ENCODE peak calls at places on chromosomes 4 and X, in seven cellular contexts. One of them, this sample, is unnamed.

GRCh38 chr4:36402008-36402758 is 120.8 kb downstream of the DTHD1 start:
- DNase-seq in IMR-90: no peak
- DNase-seq in tibial nerve: no peak
- DNase-seq in brain microvascular endothelial cell: no peak
- DNase-seq in Jurkat, Clone E6-1: no peak
- DNase-seq in lower lobe of right lung: no peak
- DNase-seq in AG09309: no peak
- DNase-seq in this sample: no peak

GRCh38 chr4:150206265-150206664 is 128.0 kb downstream of the DCLK2 start:
- DNase-seq in IMR-90: no peak
- DNase-seq in tibial nerve: no peak
- DNase-seq in brain microvascular endothelial cell: no peak
- DNase-seq in Jurkat, Clone E6-1: no peak
- DNase-seq in lower lobe of right lung: no peak
- DNase-seq in AG09309: no peak
- DNase-seq in this sample: no peak

GRCh38 chr4:8324640-8325239 is 55.2 kb downstream of the HTRA3 start:
- DNase-seq in IMR-90: peak; percentile 25
- DNase-seq in tibial nerve: no peak
- DNase-seq in brain microvascular endothelial cell: no peak
- DNase-seq in Jurkat, Clone E6-1: no peak
- DNase-seq in lower lobe of right lung: peak; percentile 11
- DNase-seq in AG09309: peak; percentile 21
- DNase-seq in this sample: no peak

GRCh38 chr4:108291137-108291536 is 122.4 kb upstream of the LEF1 start:
- DNase-seq in IMR-90: no peak
- DNase-seq in tibial nerve: no peak
- DNase-seq in brain microvascular endothelial cell: no peak
- DNase-seq in Jurkat, Clone E6-1: no peak
- DNase-seq in lower lobe of right lung: no peak
- DNase-seq in AG09309: no peak
- DNase-seq in this sample: no peak

GRCh38 chr4:22466582-22466981 is 49.3 kb downstream of the ADGRA3 start:
- DNase-seq in IMR-90: no peak
- DNase-seq in tibial nerve: no peak
- DNase-seq in brain microvascular endothelial cell: no peak
- DNase-seq in Jurkat, Clone E6-1: no peak
- DNase-seq in lower lobe of right lung: no peak
- DNase-seq in AG09309: no peak
- DNase-seq in this sample: no peak

GRCh38 chrX:19869195-19869594 is 18.2 kb downstream of the SH3KBP1 start:
- DNase-seq in IMR-90: no peak
- DNase-seq in tibial nerve: no peak
- DNase-seq in brain microvascular endothelial cell: no peak
- DNase-seq in Jurkat, Clone E6-1: no peak
- DNase-seq in lower lobe of right lung: no peak
- DNase-seq in AG09309: no peak
- DNase-seq in this sample: no peak

GRCh38 chrX:112759512-112759911 is 79.8 kb upstream of the LHFPL1 start:
- DNase-seq in IMR-90: no peak
- DNase-seq in tibial nerve: no peak
- DNase-seq in brain microvascular endothelial cell: no peak
- DNase-seq in Jurkat, Clone E6-1: no peak
- DNase-seq in lower lobe of right lung: no peak
- DNase-seq in AG09309: no peak
- DNase-seq in this sample: no peak

GRCh38 chrX:47608130-47608810 is 11.4 kb downstream of the SYN1 start:
- DNase-seq in IMR-90: no peak
- DNase-seq in tibial nerve: no peak
- DNase-seq in brain microvascular endothelial cell: no peak
- DNase-seq in Jurkat, Clone E6-1: no peak
- DNase-seq in lower lobe of right lung: no peak
- DNase-seq in AG09309: no peak
- DNase-seq in this sample: no peak

GRCh38 chrX:42273387-42273786 is 350.0 kb upstream of the CASK start:
- DNase-seq in IMR-90: no peak
- DNase-seq in tibial nerve: no peak
- DNase-seq in brain microvascular endothelial cell: no peak
- DNase-seq in Jurkat, Clone E6-1: no peak
- DNase-seq in lower lobe of right lung: no peak
- DNase-seq in AG09309: no peak
- DNase-seq in this sample: no peak

GRCh38 chrX:7926501-7926900 is 712 bp downstream of the PNPLA4 start:
- DNase-seq in IMR-90: peak; percentile 0
- DNase-seq in tibial nerve: no peak
- DNase-seq in brain microvascular endothelial cell: no peak
- DNase-seq in Jurkat, Clone E6-1: no peak
- DNase-seq in lower lobe of right lung: no peak
- DNase-seq in AG09309: no peak
- DNase-seq in this sample: no peak
- H3K4me3 ChIP-seq in IMR-90: peak overlapping the region; percentile 81
- H3K4me3 ChIP-seq in tibial nerve: peak overlapping the region; percentile 66
- H3K4me3 ChIP-seq in brain microvascular endothelial cell: peak overlapping the region; percentile 68
- H3K4me3 ChIP-seq in Jurkat, Clone E6-1: no peak overlapping the region
- H3K4me3 ChIP-seq in lower lobe of right lung: peak overlapping the region; percentile 59
- H3K4me3 ChIP-seq in AG09309: peak overlapping the region; percentile 70
- H3K4me3 ChIP-seq in this sample: peak overlapping the region; percentile 59

GRCh38 chrX:3788494-3789233 is 75.2 kb upstream of the PRKX start:
- DNase-seq in IMR-90: no peak
- DNase-seq in tibial nerve: no peak
- DNase-seq in brain microvascular endothelial cell: no peak
- DNase-seq in Jurkat, Clone E6-1: no peak
- DNase-seq in lower lobe of right lung: no peak
- DNase-seq in AG09309: no peak
- DNase-seq in this sample: no peak
- H3K4me3 ChIP-seq in IMR-90: no peak overlapping the region
- H3K4me3 ChIP-seq in tibial nerve: no peak overlapping the region
- H3K4me3 ChIP-seq in brain microvascular endothelial cell: no peak overlapping the region
- H3K4me3 ChIP-seq in Jurkat, Clone E6-1: no peak overlapping the region
- H3K4me3 ChIP-seq in lower lobe of right lung: no peak overlapping the region
- H3K4me3 ChIP-seq in AG09309: no peak overlapping the region
- H3K4me3 ChIP-seq in this sample: no peak overlapping the region

DNA sequence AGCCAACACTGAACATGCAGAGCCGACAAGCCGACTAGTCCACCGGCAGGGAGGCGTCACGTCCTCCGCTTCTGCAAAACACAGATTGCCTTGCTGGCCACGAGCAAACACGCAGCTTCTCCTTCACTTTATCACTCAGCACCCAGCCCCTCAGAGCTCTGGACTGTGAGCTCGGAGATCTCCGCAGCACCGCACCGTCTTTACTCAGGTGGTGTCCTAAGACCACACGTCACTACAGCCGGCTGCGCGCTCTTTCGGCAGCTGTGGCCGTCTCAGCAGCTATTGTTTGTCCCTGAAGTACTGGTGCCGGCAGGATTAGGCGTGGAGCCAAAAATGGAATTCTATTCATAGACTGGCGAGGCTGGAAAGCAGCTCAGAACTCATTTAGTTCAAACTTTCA is 72.0 kb downstream of the FAT1 start:
- DNase-seq in IMR-90: no peak
- DNase-seq in tibial nerve: peak; percentile 40
- DNase-seq in brain microvascular endothelial cell: peak; percentile 72
- DNase-seq in Jurkat, Clone E6-1: no peak
- DNase-seq in lower lobe of right lung: no peak
- DNase-seq in AG09309: no peak
- DNase-seq in this sample: no peak
- H3K4me3 ChIP-seq in IMR-90: no peak overlapping the region
- H3K4me3 ChIP-seq in tibial nerve: no peak overlapping the region
- H3K4me3 ChIP-seq in brain microvascular endothelial cell: peak overlapping the region; percentile 36
- H3K4me3 ChIP-seq in Jurkat, Clone E6-1: no peak overlapping the region
- H3K4me3 ChIP-seq in lower lobe of right lung: peak overlapping the region; percentile 25
- H3K4me3 ChIP-seq in AG09309: no peak overlapping the region
- H3K4me3 ChIP-seq in this sample: no peak overlapping the region

GRCh38 chrX:17860179-17860780 is 818 bp downstream of the RAI2 start:
- DNase-seq in IMR-90: no peak
- DNase-seq in tibial nerve: no peak
- DNase-seq in brain microvascular endothelial cell: no peak
- DNase-seq in Jurkat, Clone E6-1: no peak
- DNase-seq in lower lobe of right lung: no peak
- DNase-seq in AG09309: no peak
- DNase-seq in this sample: peak; percentile 0

GRCh38 chrX:17854521-17854920 is 6.6 kb downstream of the RAI2 start:
- DNase-seq in IMR-90: no peak
- DNase-seq in tibial nerve: no peak
- DNase-seq in brain microvascular endothelial cell: no peak
- DNase-seq in Jurkat, Clone E6-1: no peak
- DNase-seq in lower lobe of right lung: no peak
- DNase-seq in AG09309: no peak
- DNase-seq in this sample: no peak

GRCh38 chrX:17860811-17861495 is at the start of gene RAI2:
- DNase-seq in IMR-90: no peak
- DNase-seq in tibial nerve: no peak
- DNase-seq in brain microvascular endothelial cell: no peak
- DNase-seq in Jurkat, Clone E6-1: no peak
- DNase-seq in lower lobe of right lung: peak; percentile 55
- DNase-seq in AG09309: no peak
- DNase-seq in this sample: no peak

GRCh38 chrX:17861496-17862011 is 456 bp upstream of the RAI2 start:
- DNase-seq in IMR-90: no peak
- DNase-seq in tibial nerve: no peak
- DNase-seq in brain microvascular endothelial cell: no peak
- DNase-seq in Jurkat, Clone E6-1: no peak
- DNase-seq in lower lobe of right lung: no peak
- DNase-seq in AG09309: no peak
- DNase-seq in this sample: no peak

DNA sequence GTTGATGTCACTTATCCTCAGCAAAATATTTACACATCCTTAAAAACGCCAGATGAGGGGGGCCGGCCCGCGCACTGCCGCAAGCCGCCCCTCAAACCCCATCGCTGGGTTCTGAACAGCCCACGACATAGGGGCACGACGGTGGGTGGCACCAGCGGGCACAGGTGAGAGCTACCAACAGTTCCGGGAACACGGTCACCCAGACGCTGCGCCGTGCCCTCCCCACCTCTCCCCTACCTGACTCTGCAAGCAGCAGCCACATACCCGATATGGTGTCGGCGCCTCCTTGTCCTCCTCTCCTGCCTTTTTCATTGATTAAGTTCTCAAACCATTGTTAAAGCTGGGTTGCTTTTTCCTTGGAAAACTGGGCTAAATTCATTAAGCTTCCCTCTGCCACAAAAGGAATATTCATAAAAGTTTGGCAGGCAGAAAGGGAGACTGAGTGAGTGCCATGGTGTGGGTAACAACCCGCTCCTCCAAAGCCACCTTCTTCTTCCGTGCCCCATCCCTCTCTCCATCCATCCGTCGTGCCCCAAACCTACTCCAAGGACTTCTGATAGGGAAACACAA is 1.4 kb downstream of the RAI2 start:
- DNase-seq in IMR-90: no peak
- DNase-seq in tibial nerve: no peak
- DNase-seq in brain microvascular endothelial cell: no peak
- DNase-seq in Jurkat, Clone E6-1: no peak
- DNase-seq in lower lobe of right lung: peak; percentile 58
- DNase-seq in AG09309: no peak
- DNase-seq in this sample: no peak
- H3K4me3 ChIP-seq in IMR-90: no peak overlapping the region
- H3K4me3 ChIP-seq in tibial nerve: peak overlapping the region; percentile 35
- H3K4me3 ChIP-seq in brain microvascular endothelial cell: no peak overlapping the region
- H3K4me3 ChIP-seq in Jurkat, Clone E6-1: no peak overlapping the region
- H3K4me3 ChIP-seq in lower lobe of right lung: peak overlapping the region; percentile 65
- H3K4me3 ChIP-seq in AG09309: no peak overlapping the region
- H3K4me3 ChIP-seq in this sample: no peak overlapping the region

GRCh38 chr4:142367326-142368188 is 478.5 kb downstream of the INPP4B start:
- DNase-seq in IMR-90: no peak
- DNase-seq in tibial nerve: no peak
- DNase-seq in brain microvascular endothelial cell: no peak
- DNase-seq in Jurkat, Clone E6-1: no peak
- DNase-seq in lower lobe of right lung: no peak
- DNase-seq in AG09309: no peak
- DNase-seq in this sample: no peak
- H3K4me3 ChIP-seq in IMR-90: no peak overlapping the region
- H3K4me3 ChIP-seq in tibial nerve: no peak overlapping the region
- H3K4me3 ChIP-seq in brain microvascular endothelial cell: no peak overlapping the region
- H3K4me3 ChIP-seq in Jurkat, Clone E6-1: no peak overlapping the region
- H3K4me3 ChIP-seq in lower lobe of right lung: no peak overlapping the region
- H3K4me3 ChIP-seq in AG09309: no peak overlapping the region
- H3K4me3 ChIP-seq in this sample: no peak overlapping the region

GRCh38 chr4:123651536-123652175 is 255.1 kb downstream of the SPRY1 start:
- DNase-seq in IMR-90: no peak
- DNase-seq in tibial nerve: no peak
- DNase-seq in brain microvascular endothelial cell: no peak
- DNase-seq in Jurkat, Clone E6-1: no peak
- DNase-seq in lower lobe of right lung: no peak
- DNase-seq in AG09309: no peak
- DNase-seq in this sample: peak; percentile 55

GRCh38 chr4:123649248-123649643 is 252.7 kb downstream of the SPRY1 start:
- DNase-seq in IMR-90: no peak
- DNase-seq in tibial nerve: no peak
- DNase-seq in brain microvascular endothelial cell: no peak
- DNase-seq in Jurkat, Clone E6-1: no peak
- DNase-seq in lower lobe of right lung: no peak
- DNase-seq in AG09309: no peak
- DNase-seq in this sample: no peak

GRCh38 chr4:123652501-123652900 is 255.9 kb downstream of the SPRY1 start:
- DNase-seq in IMR-90: peak; percentile 24
- DNase-seq in tibial nerve: no peak
- DNase-seq in brain microvascular endothelial cell: no peak
- DNase-seq in Jurkat, Clone E6-1: no peak
- DNase-seq in lower lobe of right lung: no peak
- DNase-seq in AG09309: no peak
- DNase-seq in this sample: no peak

GRCh38 chr4:123651127-123651526 is 254.5 kb downstream of the SPRY1 start:
- DNase-seq in IMR-90: no peak
- DNase-seq in tibial nerve: no peak
- DNase-seq in brain microvascular endothelial cell: no peak
- DNase-seq in Jurkat, Clone E6-1: no peak
- DNase-seq in lower lobe of right lung: no peak
- DNase-seq in AG09309: peak; percentile 43
- DNase-seq in this sample: peak; percentile 66

GRCh38 chr4:123649644-123650356 is 253.2 kb downstream of the SPRY1 start:
- DNase-seq in IMR-90: peak; percentile 79
- DNase-seq in tibial nerve: no peak
- DNase-seq in brain microvascular endothelial cell: peak; percentile 91
- DNase-seq in Jurkat, Clone E6-1: no peak
- DNase-seq in lower lobe of right lung: no peak
- DNase-seq in AG09309: peak; percentile 67
- DNase-seq in this sample: peak; percentile 74
- H3K4me3 ChIP-seq in IMR-90: no peak overlapping the region
- H3K4me3 ChIP-seq in tibial nerve: no peak overlapping the region
- H3K4me3 ChIP-seq in brain microvascular endothelial cell: no peak overlapping the region
- H3K4me3 ChIP-seq in Jurkat, Clone E6-1: no peak overlapping the region
- H3K4me3 ChIP-seq in lower lobe of right lung: no peak overlapping the region
- H3K4me3 ChIP-seq in AG09309: no peak overlapping the region
- H3K4me3 ChIP-seq in this sample: no peak overlapping the region